ENCODE peak calls at places on chromosomes 1 and 21, in seven cellular contexts. Q, Y, L, H, V, E and T are unnamed samples.

GRCh38 chr1:162065016-162065415 is 4.5 kb upstream of the NOS1AP start:
- DNase-seq in E (no peak), Q (no peak), H (no peak), Y (no peak), V (no peak), L (no peak), T (no peak)

GRCh38 chr1:184854456-184855180 is 100.0 kb upstream of the EDEM3 start:
- DNase-seq in V (peak; percentile 34), H (no peak), Q (no peak), Y (no peak), L (no peak), E (peak; percentile 69), T (peak; percentile 17)

GRCh38 chr1:185704181-185704580 is 30.0 kb upstream of the HMCN1 start:
- DNase-seq in Q (no peak), Y (no peak), E (no peak), V (no peak), H (no peak), L (no peak), T (no peak)

GRCh38 chr1:33338495-33339211 is 17.8 kb upstream of the A3GALT2 start:
- DNase-seq in H (no peak), Q (peak; percentile 57), V (no peak), E (peak; percentile 97), Y (no peak), L (peak; percentile 93), T (no peak)

GRCh38 chr1:179141592-179142244 is 59.8 kb downstream of the TOR3A start:
- DNase-seq in E (peak; percentile 90), L (no peak), Y (no peak), H (no peak), V (no peak), Q (no peak), T (no peak)

GRCh38 chr1:61139324-61140055 is 57.1 kb downstream of the NFIA start:
- DNase-seq in E (peak; percentile 74), L (no peak), H (no peak), Q (no peak), Y (no peak), V (no peak), T (peak; percentile 39)

GRCh38 chr1:32014199-32014936 is 700 bp downstream of the KHDRBS1 start:
- DNase-seq in V (no peak), L (peak; percentile 82), Q (peak; percentile 27), H (no peak), E (peak; percentile 45), Y (peak; percentile 15), T (no peak)

GRCh38 chr1:190000365-190000872 is 477.2 kb downstream of the BRINP3 start:
- DNase-seq in E (no peak), Y (no peak), Q (no peak), H (no peak), L (no peak), V (no peak), T (no peak)

GRCh38 chr1:8122160-8122476 is 96.0 kb upstream of the ERRFI1 start:
- DNase-seq in H (no peak), E (peak; percentile 81), Q (no peak), V (no peak), Y (no peak), L (no peak), T (no peak)

GRCh38 chr1:113433177-113433576 is 42.9 kb downstream of the MAGI3 start:
- DNase-seq in Q (no peak), E (peak; percentile 14), Y (no peak), L (no peak), H (no peak), V (no peak), T (no peak)

GRCh38 chr1:114315601-114316000 is 161.9 kb upstream of the SYT6 start:
- DNase-seq in H (no peak), Q (no peak), Y (no peak), E (peak; percentile 45), V (no peak), L (no peak), T (no peak)

GRCh38 chr1:235865565-235866206 is 1.0 kb downstream of the LYST start:
- DNase-seq in Q (no peak), H (no peak), L (no peak), E (peak; percentile 18), V (no peak), Y (no peak), T (no peak)

GRCh38 chr1:17540255-17541001 is 930 bp downstream of the ARHGEF10L start:
- DNase-seq in E (no peak), Y (no peak), V (peak; percentile 33), Q (peak; percentile 50), L (peak; percentile 89), H (no peak), T (peak; percentile 78)

GRCh38 chr21:40049959-40050290 is 182.7 kb downstream of the PCP4 start:
- DNase-seq in Q (no peak), E (no peak), H (no peak), Y (no peak), V (no peak), L (no peak), T (no peak)

GRCh38 chr1:21550097-21550496 is 40.9 kb downstream of the ALPL start:
- DNase-seq in L (no peak), E (peak; percentile 30), Y (no peak), V (no peak), Q (no peak), H (no peak), T (no peak)

GRCh38 chr1:247335871-247336270 is 4.2 kb upstream of the ZNF496 start:
- DNase-seq in E (peak; percentile 72), V (no peak), L (no peak), Q (no peak), H (no peak), Y (no peak), T (no peak)

GRCh38 chr21:44958471-44959191 is 18.8 kb downstream of the SLX9 start:
- DNase-seq in V (no peak), Y (no peak), E (peak; percentile 81), H (no peak), Q (peak; percentile 16), L (peak; percentile 98), T (no peak)

GRCh38 chr1:84427520-84428188 is 29.4 kb downstream of the DNASE2B start:
- DNase-seq in V (no peak), Y (no peak), L (no peak), H (no peak), Q (no peak), E (no peak), T (no peak)

GRCh38 chr1:215567491-215568286 is 585 bp downstream of the KCTD3 start:
- DNase-seq in L (peak; percentile 79), E (peak; percentile 59), V (peak; percentile 65), Q (peak; percentile 56), H (peak; percentile 57), Y (peak; percentile 8), T (peak; percentile 79)

GRCh38 chr21:15029077-15029476 is 35.7 kb downstream of the NRIP1 start:
- DNase-seq in V (no peak), Y (no peak), Q (no peak), L (no peak), E (no peak), H (no peak), T (no peak)

GRCh38 chr1:152182431-152182830 is 23.4 kb upstream of the RPTN start:
- DNase-seq in E (peak; percentile 62), Y (no peak), Q (peak; percentile 25), V (no peak), L (no peak), H (no peak), T (no peak)

GRCh38 chr1:205939690-205940330 is 3.4 kb downstream of the SLC26A9 start:
- DNase-seq in V (no peak), H (peak; percentile 71), E (no peak), L (no peak), Q (no peak), Y (no peak), T (no peak)